ENCODE peak calls at places on chromosomes 7 and 10, in eight cellular contexts. One of them, this sample, is unnamed.

GRCh38 chr10:22183771-22184466 is 33.9 kb downstream of the EBLN1 start:
- DNase-seq in iPS-NIHi11: no peak
- DNase-seq in stimulated activated CD4-positive, alpha-beta T cell treated with anti-CD3 and anti-CD28 coated beads, Interleukin-4, amount 100 ng/mL, for 48 hours: no peak
- DNase-seq in NCI-H2029 treated with DMSO at 0.1 percent for 48 hours: no peak
- DNase-seq in astrocyte: no peak
- DNase-seq in small intestine: no peak
- DNase-seq in left ventricle myocardium superior: no peak
- DNase-seq in naive B cell: no peak
- DNase-seq in this sample: no peak

GRCh38 chr7:35908305-35909223 is 107.7 kb downstream of the SEPTIN7 start:
- DNase-seq in left ventricle myocardium superior: peak
- DNase-seq in naive B cell: no peak
- DNase-seq in small intestine: no peak
- DNase-seq in astrocyte: no peak
- DNase-seq in NCI-H2029 treated with DMSO at 0.1 percent for 48 hours: no peak
- DNase-seq in stimulated activated CD4-positive, alpha-beta T cell treated with anti-CD3 and anti-CD28 coated beads, Interleukin-4, amount 100 ng/mL, for 48 hours: no peak
- DNase-seq in iPS-NIHi11: no peak
- DNase-seq in this sample: no peak

GRCh38 chr7:2689343-2689847 is 1.4 kb downstream of the AMZ1 start:
- DNase-seq in small intestine: no peak
- DNase-seq in stimulated activated CD4-positive, alpha-beta T cell treated with anti-CD3 and anti-CD28 coated beads, Interleukin-4, amount 100 ng/mL, for 48 hours: no peak
- DNase-seq in astrocyte: no peak
- DNase-seq in naive B cell: no peak
- DNase-seq in left ventricle myocardium superior: no peak
- DNase-seq in iPS-NIHi11: no peak
- DNase-seq in NCI-H2029 treated with DMSO at 0.1 percent for 48 hours: no peak
- DNase-seq in this sample: no peak

GRCh38 chr10:75201793-75202307 is 8.7 kb upstream of the VDAC2 start:
- DNase-seq in left ventricle myocardium superior: no peak
- DNase-seq in iPS-NIHi11: no peak
- DNase-seq in stimulated activated CD4-positive, alpha-beta T cell treated with anti-CD3 and anti-CD28 coated beads, Interleukin-4, amount 100 ng/mL, for 48 hours: no peak
- DNase-seq in NCI-H2029 treated with DMSO at 0.1 percent for 48 hours: no peak
- DNase-seq in naive B cell: no peak
- DNase-seq in astrocyte: no peak
- DNase-seq in small intestine: peak
- DNase-seq in this sample: no peak

GRCh38 chr10:110686037-110686436 is 41.9 kb downstream of the RBM20 start:
- DNase-seq in stimulated activated CD4-positive, alpha-beta T cell treated with anti-CD3 and anti-CD28 coated beads, Interleukin-4, amount 100 ng/mL, for 48 hours: no peak
- DNase-seq in naive B cell: no peak
- DNase-seq in left ventricle myocardium superior: no peak
- DNase-seq in astrocyte: peak
- DNase-seq in iPS-NIHi11: no peak
- DNase-seq in NCI-H2029 treated with DMSO at 0.1 percent for 48 hours: no peak
- DNase-seq in small intestine: no peak
- DNase-seq in this sample: no peak

GRCh38 chr10:90787906-90788491 is 69.8 kb downstream of the HTR7 start:
- DNase-seq in stimulated activated CD4-positive, alpha-beta T cell treated with anti-CD3 and anti-CD28 coated beads, Interleukin-4, amount 100 ng/mL, for 48 hours: no peak
- DNase-seq in iPS-NIHi11: peak
- DNase-seq in naive B cell: no peak
- DNase-seq in NCI-H2029 treated with DMSO at 0.1 percent for 48 hours: no peak
- DNase-seq in left ventricle myocardium superior: no peak
- DNase-seq in small intestine: peak
- DNase-seq in astrocyte: peak
- DNase-seq in this sample: peak

GRCh38 chr7:157445956-157446295 is 109.1 kb downstream of the DNAJB6 start:
- DNase-seq in naive B cell: no peak
- DNase-seq in iPS-NIHi11: no peak
- DNase-seq in astrocyte: no peak
- DNase-seq in small intestine: no peak
- DNase-seq in stimulated activated CD4-positive, alpha-beta T cell treated with anti-CD3 and anti-CD28 coated beads, Interleukin-4, amount 100 ng/mL, for 48 hours: no peak
- DNase-seq in NCI-H2029 treated with DMSO at 0.1 percent for 48 hours: no peak
- DNase-seq in left ventricle myocardium superior: no peak
- DNase-seq in this sample: no peak

GRCh38 chr10:77135555-77135954 is 502.1 kb downstream of the KCNMA1 start:
- DNase-seq in stimulated activated CD4-positive, alpha-beta T cell treated with anti-CD3 and anti-CD28 coated beads, Interleukin-4, amount 100 ng/mL, for 48 hours: no peak
- DNase-seq in NCI-H2029 treated with DMSO at 0.1 percent for 48 hours: no peak
- DNase-seq in small intestine: no peak
- DNase-seq in left ventricle myocardium superior: no peak
- DNase-seq in naive B cell: no peak
- DNase-seq in astrocyte: no peak
- DNase-seq in iPS-NIHi11: no peak
- DNase-seq in this sample: no peak

GRCh38 chr7:44275829-44276570 is 49.4 kb downstream of the CAMK2B start:
- DNase-seq in small intestine: no peak
- DNase-seq in iPS-NIHi11: peak
- DNase-seq in NCI-H2029 treated with DMSO at 0.1 percent for 48 hours: no peak
- DNase-seq in left ventricle myocardium superior: peak
- DNase-seq in naive B cell: no peak
- DNase-seq in stimulated activated CD4-positive, alpha-beta T cell treated with anti-CD3 and anti-CD28 coated beads, Interleukin-4, amount 100 ng/mL, for 48 hours: no peak
- DNase-seq in astrocyte: no peak
- DNase-seq in this sample: peak

GRCh38 chr10:78551184-78552005 is 517.4 kb upstream of the ZMIZ1 start:
- DNase-seq in naive B cell: no peak
- DNase-seq in small intestine: peak
- DNase-seq in astrocyte: no peak
- DNase-seq in left ventricle myocardium superior: no peak
- DNase-seq in stimulated activated CD4-positive, alpha-beta T cell treated with anti-CD3 and anti-CD28 coated beads, Interleukin-4, amount 100 ng/mL, for 48 hours: no peak
- DNase-seq in NCI-H2029 treated with DMSO at 0.1 percent for 48 hours: no peak
- DNase-seq in iPS-NIHi11: peak
- DNase-seq in this sample: peak

GRCh38 chr10:51377932-51378206 is 303.6 kb downstream of the PRKG1 start:
- DNase-seq in naive B cell: no peak
- DNase-seq in astrocyte: no peak
- DNase-seq in NCI-H2029 treated with DMSO at 0.1 percent for 48 hours: no peak
- DNase-seq in left ventricle myocardium superior: no peak
- DNase-seq in iPS-NIHi11: no peak
- DNase-seq in small intestine: no peak
- DNase-seq in stimulated activated CD4-positive, alpha-beta T cell treated with anti-CD3 and anti-CD28 coated beads, Interleukin-4, amount 100 ng/mL, for 48 hours: no peak
- DNase-seq in this sample: no peak

GRCh38 chr7:79590571-79591274 is 137.3 kb upstream of the MAGI2 start:
- DNase-seq in stimulated activated CD4-positive, alpha-beta T cell treated with anti-CD3 and anti-CD28 coated beads, Interleukin-4, amount 100 ng/mL, for 48 hours: no peak
- DNase-seq in NCI-H2029 treated with DMSO at 0.1 percent for 48 hours: no peak
- DNase-seq in left ventricle myocardium superior: no peak
- DNase-seq in small intestine: no peak
- DNase-seq in naive B cell: no peak
- DNase-seq in iPS-NIHi11: no peak
- DNase-seq in astrocyte: no peak
- DNase-seq in this sample: no peak

GRCh38 chr10:200405-200804 is 65.2 kb downstream of the ZMYND11 start:
- DNase-seq in small intestine: no peak
- DNase-seq in iPS-NIHi11: no peak
- DNase-seq in naive B cell: no peak
- DNase-seq in left ventricle myocardium superior: no peak
- DNase-seq in stimulated activated CD4-positive, alpha-beta T cell treated with anti-CD3 and anti-CD28 coated beads, Interleukin-4, amount 100 ng/mL, for 48 hours: no peak
- DNase-seq in astrocyte: peak
- DNase-seq in NCI-H2029 treated with DMSO at 0.1 percent for 48 hours: no peak
- DNase-seq in this sample: no peak

GRCh38 chr10:22712959-22713852 is 1.2 kb downstream of the PIP4K2A start:
- DNase-seq in naive B cell: peak
- DNase-seq in stimulated activated CD4-positive, alpha-beta T cell treated with anti-CD3 and anti-CD28 coated beads, Interleukin-4, amount 100 ng/mL, for 48 hours: peak
- DNase-seq in left ventricle myocardium superior: peak
- DNase-seq in NCI-H2029 treated with DMSO at 0.1 percent for 48 hours: no peak
- DNase-seq in iPS-NIHi11: peak
- DNase-seq in astrocyte: no peak
- DNase-seq in small intestine: peak
- DNase-seq in this sample: peak

GRCh38 chr7:151497306-151497871 is 22.3 kb downstream of the RHEB start:
- DNase-seq in iPS-NIHi11: no peak
- DNase-seq in stimulated activated CD4-positive, alpha-beta T cell treated with anti-CD3 and anti-CD28 coated beads, Interleukin-4, amount 100 ng/mL, for 48 hours: no peak
- DNase-seq in small intestine: no peak
- DNase-seq in left ventricle myocardium superior: no peak
- DNase-seq in NCI-H2029 treated with DMSO at 0.1 percent for 48 hours: no peak
- DNase-seq in naive B cell: no peak
- DNase-seq in astrocyte: no peak
- DNase-seq in this sample: no peak